ENCODE peak calls at places on chromosomes 3 and 15, in nine cellular contexts. A is HCT116, B is suprapubic skin, Q is heart left ventricle, P is body of pancreas, E is ovary, X is stomach, Y is spleen, I is esophagus muscularis mucosa. D is an unnamed sample. For H3K4me1, the result is how much of the 10 kb centered on the place peaks cover.

GRCh38 chr3:73625124-73625665 is 454 bp upstream of the PDZRN3 start:
- DNase-seq in A (no peak), I (no peak), E (peak), P (peak), X (peak), Y (no peak), Q (peak), B (no peak), D (peak)

GRCh38 chr3:8223766-8224165 is 277.9 kb upstream of the LMCD1 start:
- DNase-seq in P (peak), X (peak), A (no peak), Q (peak), B (no peak), I (peak), Y (no peak), E (peak), D (no peak)

GRCh38 chr3:132417695-132418520 is 606 bp downstream of the DNAJC13 start:
- DNase-seq in Y (no peak), X (peak), E (no peak), Q (peak), B (no peak), I (no peak), P (peak), A (no peak), D (no peak)

GRCh38 chr3:179071161-179071568 is 444 bp downstream of the ZMAT3 start:
- DNase-seq in Y (no peak), A (no peak), Q (no peak), X (no peak), I (no peak), B (no peak), P (no peak), E (no peak), D (peak)

GRCh38 chr3:29067014-29067413 is 213.9 kb upstream of the RBMS3 start:
- DNase-seq in Y (no peak), E (no peak), Q (no peak), P (no peak), I (no peak), A (no peak), X (no peak), B (no peak), D (no peak)

GRCh38 chr3:44439499-44440295 is 37.8 kb downstream of the ZNF445 start:
- DNase-seq in Q (peak), I (peak), A (no peak), X (peak), P (peak), Y (peak), B (peak), E (peak), D (peak)

GRCh38 chr15:68333775-68334470 is 56.4 kb downstream of the FEM1B start:
- DNase-seq in Y (peak), X (no peak), E (no peak), A (no peak), P (no peak), I (no peak), B (no peak), Q (peak), D (peak)

GRCh38 chr3:156230291-156230900 is 110.0 kb downstream of the KCNAB1 start:
- DNase-seq in X (no peak), P (no peak), E (no peak), A (no peak), B (no peak), Y (no peak), I (no peak), Q (no peak), D (no peak)

GRCh38 chr15:85592148-85592547 is 202.6 kb downstream of the KLHL25 start:
- DNase-seq in X (no peak), Y (no peak), Q (no peak), B (no peak), P (no peak), I (no peak), E (no peak), A (no peak), D (no peak)

GRCh38 chr3:94512876-94513275 is 450.0 kb downstream of the NSUN3 start:
- DNase-seq in P (no peak), X (no peak), E (no peak), Q (no peak), A (no peak), B (no peak), Y (no peak), I (no peak), D (no peak)

GRCh38 chr3:98068824-98069223 is 18.1 kb upstream of the OR5AC2 start:
- DNase-seq in E (no peak), Y (no peak), P (no peak), Q (no peak), B (no peak), I (no peak), A (peak), X (no peak), D (no peak)

GRCh38 chr3:138082085-138082991 is 33.1 kb downstream of the DZIP1L start:
- DNase-seq in Y (no peak), B (no peak), Q (no peak), X (peak), I (peak), A (peak), P (no peak), E (peak), D (peak)

DNA sequence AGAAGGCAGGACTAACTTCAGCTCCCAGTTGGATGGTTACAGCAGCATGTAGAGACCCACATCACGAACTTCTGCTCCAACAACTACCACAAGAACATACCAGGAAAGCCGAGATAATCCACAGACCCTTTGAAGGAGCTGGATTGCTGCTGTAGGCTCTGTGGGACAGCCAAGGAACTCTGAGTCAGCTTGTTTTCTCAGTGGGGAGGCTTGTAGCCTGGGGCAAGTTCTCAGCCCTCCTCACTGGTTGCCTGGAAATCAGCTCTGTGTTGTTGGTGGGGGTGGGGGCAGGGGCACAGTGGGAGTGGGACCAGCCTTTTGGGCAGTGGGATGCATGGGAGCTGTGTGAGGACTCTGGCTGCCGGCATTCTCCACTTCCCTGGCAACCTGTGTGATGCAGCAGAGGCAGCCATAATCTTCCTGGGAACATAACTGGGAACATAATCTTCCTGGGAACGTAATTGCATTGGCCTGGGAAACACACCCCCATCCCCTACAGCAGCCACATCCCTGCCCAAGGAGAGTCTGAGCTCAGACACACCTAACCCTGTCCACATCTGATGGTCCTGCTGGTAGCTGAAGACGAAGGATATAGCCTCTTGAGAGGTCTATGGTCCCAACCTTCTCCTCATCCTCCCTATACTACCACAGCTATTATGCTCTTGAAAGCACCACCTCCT is 153.1 kb downstream of the PEAK1 start:
- DNase-seq in P (no peak), Y (no peak), I (no peak), Q (no peak), B (no peak), A (peak), E (no peak), X (no peak), D (no peak)
- H3K27ac ChIP-seq in P (no peak), Y (no peak), I (no peak), Q (no peak), B (no peak), A (no peak), E (no peak), X (no peak), D (no peak)

GRCh38 chr3:128523591-128523990 is 30.6 kb upstream of the GATA2 start:
- DNase-seq in X (no peak), B (no peak), A (no peak), Y (no peak), E (no peak), Q (no peak), I (peak), P (no peak), D (no peak)
- TF ChIP-seq POLR2A in X (no peak), B (no peak), A (no peak), Y (no peak), E (no peak), Q (no peak), I (no peak), P (no peak), D (no peak)

GRCh38 chr3:134232146-134232545 is 18.5 kb downstream of the RYK start:
- DNase-seq in P (no peak), I (no peak), A (no peak), Q (no peak), Y (no peak), E (no peak), B (no peak), X (no peak), D (no peak)
- H3K4me1 ChIP-seq in P (under half), I (under half), A (under half), Q (under half), Y (under half), E (under half), B (under half), X (half or more), D (under half)

GRCh38 chr3:127888564-127889107 is 26.4 kb upstream of the KBTBD12 start:
- DNase-seq in I (no peak), A (no peak), X (no peak), Y (no peak), Q (peak), E (no peak), B (no peak), P (peak), D (no peak)
- H3K27ac ChIP-seq in I (no peak), A (no peak), X (no peak), Y (no peak), Q (no peak), E (no peak), B (peak), P (peak), D (peak)

GRCh38 chr3:13415236-13416001 is 4.7 kb downstream of the NUP210 start:
- DNase-seq in Q (no peak), P (no peak), E (no peak), X (no peak), Y (no peak), B (no peak), A (no peak), I (no peak), D (no peak)
- TF ChIP-seq POLR2A in Q (no peak), P (no peak), E (no peak), X (no peak), Y (no peak), B (no peak), A (no peak), I (no peak), D (no peak)

DNA sequence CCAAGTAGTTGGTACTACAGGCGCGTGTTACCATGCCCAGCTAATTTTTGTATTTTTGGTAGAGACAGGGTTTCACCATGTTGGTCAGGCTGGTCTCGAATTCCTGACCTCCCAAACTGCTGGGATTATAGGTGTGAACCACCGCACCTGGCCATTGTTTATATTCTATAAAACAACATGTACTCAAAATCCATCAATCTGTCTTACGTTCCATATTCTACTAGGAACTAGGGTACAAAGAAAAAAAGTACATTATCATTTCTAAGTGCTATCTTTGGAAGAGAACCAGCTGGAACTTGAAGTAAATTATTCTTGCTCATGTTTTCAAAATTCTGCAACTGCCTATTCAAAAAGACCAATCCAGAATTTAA is 15.3 kb downstream of the SPPL2A start:
- DNase-seq in Q (no peak), Y (no peak), P (peak), A (no peak), I (no peak), E (no peak), B (no peak), X (no peak), D (no peak)
- H3K4me1 ChIP-seq in Q (under half), Y (under half), P (half or more), A (under half), I (under half), E (under half), B (under half), X (under half), D (under half)

GRCh38 chr3:160245261-160245800 is 20.1 kb downstream of the C3orf80 start:
- DNase-seq in Q (no peak), E (no peak), X (no peak), B (no peak), P (no peak), Y (no peak), A (no peak), I (no peak), D (no peak)
- H3K27ac ChIP-seq in Q (no peak), E (no peak), X (no peak), B (no peak), P (no peak), Y (no peak), A (no peak), I (no peak), D (no peak)

GRCh38 chr15:72271895-72272212 is 500 bp downstream of the PARP6 start:
- DNase-seq in Y (no peak), Q (no peak), I (no peak), B (no peak), X (no peak), E (no peak), P (no peak), A (no peak), D (no peak)

GRCh38 chr15:72272997-72273352 is 621 bp upstream of the PARP6 start:
- DNase-seq in X (no peak), P (no peak), E (no peak), A (no peak), B (no peak), I (no peak), Y (no peak), Q (no peak), D (no peak)

GRCh38 chr15:72269739-72270138 is 2.6 kb downstream of the PARP6 start:
- DNase-seq in I (no peak), E (no peak), X (no peak), B (no peak), P (no peak), Q (no peak), A (no peak), Y (no peak), D (no peak)

GRCh38 chr15:72271221-72271620 is 1.1 kb downstream of the PARP6 start:
- DNase-seq in X (no peak), I (no peak), A (no peak), E (no peak), P (no peak), Y (no peak), Q (no peak), B (no peak), D (no peak)

DNA sequence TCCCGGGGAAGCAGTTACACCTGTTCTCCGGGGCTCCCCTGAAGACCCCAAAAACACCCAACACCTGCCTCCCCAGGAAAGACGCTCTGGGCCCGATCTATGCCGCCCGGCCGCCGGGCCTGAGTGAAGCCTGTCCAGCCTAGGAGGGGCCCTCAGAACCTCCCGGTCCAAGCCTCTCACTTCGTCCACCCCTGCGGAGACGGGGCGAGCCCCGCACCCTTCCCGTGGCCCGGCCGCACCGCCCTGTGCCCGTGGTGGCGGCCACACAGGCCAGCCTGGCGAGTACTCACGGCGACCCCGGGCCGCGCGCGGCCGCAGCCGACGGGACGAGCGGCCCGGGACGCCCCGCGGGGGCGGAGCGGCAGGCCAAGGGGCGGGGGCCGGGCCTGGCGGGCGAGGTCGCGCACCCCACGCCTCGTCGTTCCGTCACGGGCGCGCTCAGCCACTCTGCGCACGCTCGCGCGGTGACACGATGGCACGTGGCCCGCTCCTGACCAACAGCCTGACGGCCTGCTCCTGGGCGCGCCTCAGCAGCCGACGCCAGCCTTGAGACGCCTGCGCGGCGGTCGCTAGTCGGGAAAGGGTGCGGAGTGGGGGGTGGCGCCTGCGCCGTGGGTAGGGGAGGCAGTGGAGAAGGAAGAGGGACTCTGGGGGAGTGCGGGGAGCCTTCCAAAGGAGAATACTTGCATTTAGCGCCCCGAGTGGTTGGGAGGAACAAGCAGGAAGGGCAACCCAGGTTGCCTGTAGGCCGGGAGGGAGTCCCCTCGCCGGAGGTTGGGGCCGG is at the start of gene PARP6:
- DNase-seq in Q (peak), B (peak), A (peak), Y (peak), P (peak), I (peak), E (peak), X (peak), D (peak)
- TF ChIP-seq POLR2A in Q (peak), B (no peak), A (peak), Y (peak), P (peak), I (peak), E (no peak), X (no peak), D (peak)

GRCh38 chr15:69576948-69577351 is 124.3 kb downstream of the RPLP1 start:
- DNase-seq in Q (no peak), I (no peak), B (no peak), A (no peak), P (peak), Y (no peak), E (no peak), X (peak), D (no peak)
- H3K4me1 ChIP-seq in Q (under half), I (under half), B (under half), A (under half), P (under half), Y (under half), E (under half), X (under half), D (under half)

GRCh38 chr15:59176653-59177444 is 29.8 kb upstream of the LDHAL6B start:
- DNase-seq in Y (no peak), I (no peak), A (no peak), P (no peak), Q (no peak), B (peak), X (no peak), E (no peak), D (no peak)
- H3K27ac ChIP-seq in Y (peak), I (no peak), A (no peak), P (no peak), Q (no peak), B (peak), X (no peak), E (no peak), D (no peak)

D was measured in uterus.